ENCODE peak calls at places on chromosomes 13 and 19, in six cellular contexts. B is upper lobe of right lung, E is upper lobe of left lung, K is esophagus squamous epithelium, L is left ventricle myocardium inferior, I is heart left ventricle. F is an unnamed sample. For H3K4me1 and H3K36me3, the result is how much of the 10 kb centered on the place peaks cover.

GRCh38 chr19:6481541-6482342 is at the start of gene DENND1C:
- DNase-seq in B (no peak), E (peak), K (peak), L (no peak), I (no peak), F (no peak)

GRCh38 chr19:56314018-56314583 is 538 bp downstream of the ZSCAN5A start:
- DNase-seq in B (no peak), E (no peak), K (no peak), L (no peak), I (no peak), F (no peak)

GRCh38 chr19:35986664-35987570 is 8.1 kb upstream of the SDHAF1 start:
- DNase-seq in B (no peak), E (no peak), K (no peak), L (peak), I (no peak), F (no peak)

GRCh38 chr19:54203151-54203611 is 2.5 kb downstream of the RPS9 start:
- DNase-seq in B (no peak), E (no peak), K (no peak), L (no peak), I (no peak), F (no peak)

GRCh38 chr13:110017379-110017778 is 231.0 kb upstream of the IRS2 start:
- DNase-seq in B (no peak), E (no peak), K (no peak), L (no peak), I (no peak), F (no peak)

GRCh38 chr13:108705031-108705430 is 75.6 kb downstream of the MYO16 start:
- DNase-seq in B (no peak), E (no peak), K (no peak), L (no peak), I (no peak), F (no peak)

GRCh38 chr13:114087430-114087829 is 45.0 kb downstream of the RASA3 start:
- DNase-seq in B (peak), E (peak), K (no peak), L (no peak), I (no peak), F (peak)

GRCh38 chr19:50669319-50670101 is 20.3 kb downstream of the C19orf81 start:
- DNase-seq in B (no peak), E (no peak), K (no peak), L (no peak), I (no peak), F (no peak)

GRCh38 chr19:18562086-18562485 is 4.4 kb downstream of the KXD1 start:
- DNase-seq in B (no peak), E (no peak), K (no peak), L (peak), I (peak), F (peak)

GRCh38 chr13:48448963-48449614 is 36.2 kb upstream of the LPAR6 start:
- DNase-seq in B (no peak), E (no peak), K (no peak), L (no peak), I (no peak), F (no peak)

GRCh38 chr13:107216046-107216715 is 648.2 kb upstream of the ARGLU1 start:
- DNase-seq in B (no peak), E (no peak), K (no peak), L (no peak), I (no peak), F (no peak)

GRCh38 chr19:3148503-3148902 is 12.7 kb downstream of the GNA15 start:
- DNase-seq in B (no peak), E (no peak), K (no peak), L (no peak), I (peak), F (no peak)

GRCh38 chr19:51811344-51811743 is 16.4 kb downstream of the FPR3 start:
- DNase-seq in B (no peak), E (peak), K (no peak), L (peak), I (peak), F (no peak)

GRCh38 chr19:3497757-3498515 is 2.5 kb downstream of the DOHH start:
- DNase-seq in B (no peak), E (no peak), K (no peak), L (no peak), I (no peak), F (no peak)

GRCh38 chr19:3873151-3873550 is 4.3 kb upstream of the ZFR2 start:
- DNase-seq in B (no peak), E (no peak), K (no peak), L (no peak), I (no peak), F (no peak)

GRCh38 chr13:110699148-110700145 is 6.5 kb downstream of the CARS2 start:
- DNase-seq in B (no peak), E (no peak), K (no peak), L (no peak), I (no peak), F (no peak)

GRCh38 chr19:28898279-28898678 is 314.7 kb downstream of the UQCRFS1 start:
- DNase-seq in B (no peak), E (no peak), K (no peak), L (no peak), I (no peak), F (no peak)

GRCh38 chr13:97322740-97323342 is 100.7 kb downstream of the MBNL2 start:
- DNase-seq in B (no peak), E (no peak), K (no peak), L (no peak), I (no peak), F (no peak)

GRCh38 chr13:30676672-30677071 is 58.7 kb upstream of the ALOX5AP start:
- DNase-seq in B (no peak), E (no peak), K (no peak), L (no peak), I (no peak), F (no peak)

GRCh38 chr19:31518626-31519025 is 169.4 kb upstream of the TSHZ3 start:
- DNase-seq in B (no peak), E (no peak), K (no peak), L (no peak), I (no peak), F (peak)

GRCh38 chr19:15869109-15869555 is 28.7 kb downstream of the CYP4F2 start:
- DNase-seq in B (no peak), E (peak), K (no peak), L (no peak), I (no peak), F (no peak)

GRCh38 chr13:113209880-113210421 is 538 bp downstream of the CUL4A start:
- DNase-seq in B (peak), E (peak), K (no peak), L (peak), I (peak), F (no peak)

GRCh38 chr13:34678154-34678553 is 263.9 kb upstream of the NBEA start:
- DNase-seq in B (no peak), E (no peak), K (no peak), L (no peak), I (no peak), F (no peak)

GRCh38 chr13:20173121-20173746 is 12.4 kb upstream of the GJA3 start:
- DNase-seq in B (no peak), E (no peak), K (no peak), L (no peak), I (no peak), F (no peak)

GRCh38 chr13:46166221-46166584 is 15.8 kb downstream of the LCP1 start:
- DNase-seq in B (no peak), E (no peak), K (no peak), L (no peak), I (no peak), F (no peak)

GRCh38 chr13:32791545-32792172 is 205.4 kb downstream of the PDS5B start:
- DNase-seq in B (no peak), E (no peak), K (no peak), L (no peak), I (no peak), F (no peak)

GRCh38 chr19:52226652-52227051 is 36.8 kb downstream of the PPP2R1A start:
- DNase-seq in B (no peak), E (no peak), K (no peak), L (no peak), I (no peak), F (no peak)

GRCh38 chr19:35519291-35519690 is 5.8 kb upstream of the DMKN start:
- DNase-seq in B (no peak), E (no peak), K (no peak), L (no peak), I (no peak), F (no peak)

GRCh38 chr13:113641426-113641825 is 16.6 kb downstream of the ATP4B start:
- DNase-seq in B (no peak), E (no peak), K (no peak), L (peak), I (no peak), F (no peak)

GRCh38 chr13:46630419-46631183 is 77.6 kb downstream of the LRCH1 start:
- DNase-seq in B (no peak), E (no peak), K (no peak), L (no peak), I (no peak), F (no peak)

DNA sequence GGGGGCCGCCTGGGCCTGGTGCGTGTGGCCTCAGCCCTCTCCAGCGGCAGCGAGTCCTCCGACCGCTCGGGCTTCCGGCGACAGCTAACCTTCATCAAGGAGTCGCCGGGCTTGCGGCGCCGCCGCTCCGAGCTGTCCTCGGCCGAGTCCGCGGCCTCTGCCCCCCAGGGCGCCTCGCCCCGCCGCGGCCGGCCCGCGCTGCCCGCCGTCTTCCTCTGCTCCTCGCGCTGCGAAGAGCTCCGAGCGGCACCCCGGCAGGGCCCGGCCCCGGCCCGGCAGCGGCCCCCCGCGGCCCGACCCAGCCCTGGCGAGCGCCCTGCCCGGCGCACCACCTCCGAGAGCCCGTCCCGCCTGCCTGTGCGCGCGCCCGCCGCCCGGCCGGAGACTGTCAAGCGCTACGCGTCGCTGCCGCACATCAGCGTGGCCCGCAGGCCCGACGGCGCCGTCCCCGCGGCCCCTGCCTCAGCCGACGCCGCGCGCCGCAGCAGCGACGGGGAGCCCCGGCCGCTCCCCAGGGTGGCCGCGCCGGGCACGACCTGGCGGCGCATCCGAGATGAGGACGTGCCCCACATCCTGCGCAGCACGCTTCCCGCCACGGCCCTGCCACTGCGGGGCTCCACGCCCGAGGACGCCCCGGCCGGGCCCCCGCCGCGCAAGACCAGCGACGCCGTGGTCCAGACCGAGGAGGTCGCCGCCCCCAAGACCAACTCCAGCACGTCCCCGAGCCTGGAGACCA is 9.6 kb downstream of the C19orf25 start:
- DNase-seq in B (no peak), E (no peak), K (no peak), L (no peak), I (no peak), F (no peak)
- H3K4me1 ChIP-seq in B (under half), E (half or more), K (half or more), L (half or more), I (half or more), F (half or more)

DNA sequence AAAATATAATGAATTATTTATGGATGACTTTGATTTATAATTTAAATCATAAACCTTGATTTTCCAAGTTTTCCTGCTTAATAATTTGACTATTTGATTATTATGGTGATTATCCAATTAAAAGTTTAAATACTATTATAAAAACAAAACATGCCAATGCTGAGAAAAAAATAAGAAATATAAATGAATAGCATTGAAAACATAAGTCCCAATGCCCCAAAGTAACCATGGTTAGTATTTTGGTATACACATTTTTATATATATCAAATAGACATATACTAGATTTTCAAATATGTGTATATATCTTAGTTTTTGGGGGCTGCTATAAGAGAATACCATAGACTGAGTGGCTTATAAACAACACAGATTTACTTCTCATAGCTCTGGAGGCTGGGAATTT is 108.3 kb downstream of the GPC5 start:
- DNase-seq in B (no peak), E (no peak), K (no peak), L (no peak), I (no peak), F (no peak)
- TF ChIP-seq CTCF in B (no peak), E (no peak), K (no peak), L (no peak), I (no peak), F (no peak)

DNA sequence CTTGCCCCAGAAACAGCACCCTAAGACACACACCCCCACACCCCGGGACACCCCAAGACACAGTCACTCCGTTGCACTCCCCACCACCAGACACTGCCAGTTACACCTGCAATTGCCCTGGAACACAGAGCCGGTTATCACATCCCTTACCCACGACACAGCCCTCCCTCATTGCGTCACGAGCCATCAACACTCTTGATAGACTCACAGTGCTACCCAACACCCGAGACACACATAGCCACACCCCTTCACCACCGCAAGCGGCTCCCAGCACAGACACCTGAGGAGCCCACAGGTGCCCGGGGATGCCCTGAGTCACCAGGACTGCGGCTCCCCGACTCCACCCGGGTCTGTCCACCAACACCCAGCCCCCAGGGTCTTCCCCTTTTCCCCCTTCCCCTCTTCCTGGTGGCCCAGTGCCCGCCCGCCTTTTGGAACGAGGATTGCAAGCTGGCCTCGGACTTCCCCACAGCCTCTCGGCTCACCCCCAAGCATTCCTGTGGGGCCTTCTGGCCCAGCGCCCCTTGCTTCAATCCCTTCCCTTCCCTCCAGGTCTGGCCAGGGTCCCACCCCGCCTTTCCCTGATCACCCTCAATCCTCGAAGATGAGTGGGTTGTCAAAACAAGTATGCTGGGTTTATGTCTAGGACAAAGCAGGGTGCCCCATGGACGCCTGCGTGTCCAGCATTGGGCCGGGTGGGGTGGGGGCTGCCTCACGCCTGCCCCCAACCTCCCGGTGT is 1.7 kb upstream of the PTGER1 start:
- DNase-seq in B (no peak), E (peak), K (no peak), L (no peak), I (peak), F (peak)
- H3K36me3 ChIP-seq in B (under half), E (under half), K (under half), L (under half), I (under half), F (under half)

GRCh38 chr19:12784871-12785430 is 6.3 kb upstream of the JUNB start:
- DNase-seq in B (no peak), E (no peak), K (no peak), L (no peak), I (no peak), F (no peak)

GRCh38 chr19:12786149-12786870 is 5.0 kb upstream of the JUNB start:
- DNase-seq in B (peak), E (peak), K (peak), L (peak), I (peak), F (peak)

GRCh38 chr19:12784394-12784870 is 6.9 kb upstream of the JUNB start:
- DNase-seq in B (no peak), E (no peak), K (no peak), L (no peak), I (no peak), F (no peak)

GRCh38 chr19:12786950-12787349 is 4.3 kb upstream of the JUNB start:
- DNase-seq in B (no peak), E (no peak), K (no peak), L (no peak), I (peak), F (no peak)

GRCh38 chr19:12785431-12786011 is 5.8 kb upstream of the JUNB start:
- DNase-seq in B (peak), E (peak), K (no peak), L (no peak), I (no peak), F (no peak)
- H3K4me1 ChIP-seq in B (half or more), E (half or more), K (half or more), L (half or more), I (half or more), F (half or more)

DNA sequence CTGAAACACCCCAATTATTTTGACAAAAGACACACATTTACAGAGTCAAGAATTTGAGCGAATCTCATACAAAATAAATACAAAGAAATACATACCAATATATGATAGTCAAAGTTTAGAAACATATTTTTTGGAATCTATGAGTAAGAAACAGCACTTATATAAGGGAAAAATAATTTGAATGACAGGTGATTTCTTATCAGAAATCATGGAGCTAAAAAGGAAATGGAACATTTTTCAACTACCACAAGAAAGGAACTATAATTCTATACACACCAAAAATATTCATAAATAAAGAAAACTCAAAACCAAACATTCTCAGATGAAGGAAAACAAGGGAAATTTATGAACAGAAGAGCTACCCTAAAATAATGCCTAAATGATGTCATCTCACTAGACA is 1226.6 kb downstream of the PCDH9 start:
- DNase-seq in B (no peak), E (no peak), K (no peak), L (no peak), I (no peak), F (no peak)
- TF ChIP-seq CTCF in B (no peak), E (no peak), K (no peak), L (no peak), I (no peak), F (no peak)

GRCh38 chr19:11239377-11240000 is at the start of gene ANGPTL8:
- DNase-seq in B (no peak), E (no peak), K (no peak), L (no peak), I (no peak), F (no peak)
- H3K36me3 ChIP-seq in B (under half), E (under half), K (half or more), L (half or more), I (half or more), F (under half)

GRCh38 chr13:25204843-25205242 is 32.8 kb upstream of the AMER2 start:
- DNase-seq in B (no peak), E (no peak), K (no peak), L (no peak), I (no peak), F (no peak)
- H3K4me1 ChIP-seq in B (under half), E (under half), K (under half), L (under half), I (under half), F (under half)

DNA sequence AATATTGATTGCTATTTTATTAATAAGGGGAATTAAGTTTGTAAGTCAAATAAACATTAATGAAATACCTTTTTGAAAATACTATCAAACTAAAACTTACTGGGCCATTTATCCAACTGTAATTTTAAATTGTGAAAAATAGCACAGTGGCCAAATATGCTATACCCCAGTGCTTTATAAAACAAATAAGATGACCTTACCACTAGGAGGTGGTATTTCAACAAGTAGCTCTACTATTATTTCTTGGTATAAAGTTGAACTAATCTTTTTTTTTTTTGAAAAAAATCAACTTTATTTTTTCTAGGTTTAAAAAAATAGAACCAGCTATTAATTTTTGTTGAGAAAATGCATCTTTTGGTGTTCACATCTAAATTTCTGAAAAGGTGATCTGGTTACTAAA is 14.7 kb downstream of the LACC1 start:
- DNase-seq in B (no peak), E (no peak), K (no peak), L (no peak), I (no peak), F (no peak)
- TF ChIP-seq CTCF in B (peak), E (no peak), K (peak), L (peak), I (no peak), F (peak)

GRCh38 chr13:76735641-76736040 is 150.6 kb downstream of the KCTD12 start:
- DNase-seq in B (no peak), E (no peak), K (no peak), L (no peak), I (no peak), F (no peak)
- H3K36me3 ChIP-seq in B (under half), E (under half), K (under half), L (under half), I (under half), F (under half)

F was measured in right atrium auricular region.